ENCODE peak calls at places on chromosome X, in five cellular contexts. G is germinal center, K is non-pigmented ciliary epithelial cell, N is NCI-H1436 treated with DMSO at 0.1 percent for 48 hours, M is PC-3. P is an unnamed sample.

GRCh38 chrX:23884427-23885024 is 23.2 kb downstream of the APOO start:
- DNase-seq in G (no peak), K (no peak), N (no peak), M (peak), P (no peak)

GRCh38 chrX:21744060-21744459 is 13.9 kb downstream of the SMPX start:
- DNase-seq in G (no peak), K (no peak), N (no peak), M (no peak), P (no peak)

GRCh38 chrX:129783176-129783776 is 3.5 kb downstream of the SASH3 start:
- DNase-seq in G (no peak), K (no peak), N (no peak), M (no peak), P (no peak)

GRCh38 chrX:134847133-134847532 is 143.7 kb upstream of the SMIM10 start:
- DNase-seq in G (no peak), K (no peak), N (no peak), M (peak), P (no peak)

GRCh38 chrX:1466971-1467561 is 14.4 kb upstream of the ASMTL start:
- DNase-seq in G (peak), K (no peak), N (no peak), M (no peak), P (no peak)

GRCh38 chrX:131066237-131066636 is 8.1 kb downstream of the ARHGAP36 start:
- DNase-seq in G (no peak), K (no peak), N (no peak), M (no peak), P (no peak)

GRCh38 chrX:46929439-46930018 is 17.3 kb downstream of the JADE3 start:
- DNase-seq in G (no peak), K (peak), N (no peak), M (peak), P (no peak)

GRCh38 chrX:17247144-17247543 is 127.9 kb upstream of the NHS start:
- DNase-seq in G (no peak), K (no peak), N (no peak), M (peak), P (no peak)

GRCh38 chrX:118652717-118653116 is 74.7 kb upstream of the IL13RA1 start:
- DNase-seq in G (no peak), K (no peak), N (no peak), M (peak), P (no peak)

P was measured in AG04449.